ENCODE peak calls at places on chromosomes 5 and 9, in nine cellular contexts. G, Z, T, L, S, P, C, D and H are unnamed samples.
A peak's percentile ranks its signal among the peaks of the same experiment; 100 is the strongest.

GRCh38 chr5:2303391-2304100 is 420.8 kb upstream of the IRX4 start:
- DNase-seq in S (no peak), T (no peak), D (no peak), P (no peak), L (no peak), Z (no peak), C (no peak), G (no peak), H (no peak)

GRCh38 chr5:99949969-99950524 is 585.1 kb upstream of the FAM174A start:
- DNase-seq in G (no peak), L (no peak), Z (no peak), C (no peak), D (no peak), P (no peak), T (no peak), S (no peak), H (no peak)

GRCh38 chr5:66689522-66690220 is 93.5 kb downstream of the MAST4 start:
- DNase-seq in S (no peak), C (no peak), L (no peak), Z (no peak), P (no peak), T (no peak), G (no peak), D (no peak), H (no peak)

GRCh38 chr5:104385901-104386300 is 823.3 kb upstream of the NUDT12 start:
- DNase-seq in T (no peak), L (no peak), D (no peak), G (no peak), S (no peak), Z (no peak), P (no peak), C (no peak), H (no peak)

GRCh38 chr5:83516361-83516760 is 44.8 kb downstream of the VCAN start:
- DNase-seq in C (no peak), T (no peak), Z (no peak), D (no peak), G (no peak), P (no peak), S (no peak), L (no peak), H (no peak)

GRCh38 chr5:179160584-179160983 is 100.4 kb downstream of the ZNF354C start:
- DNase-seq in C (no peak), D (no peak), Z (no peak), L (no peak), P (no peak), S (no peak), T (peak; percentile 30), G (no peak), H (no peak)

GRCh38 chr9:676780-677458 is 164.6 kb upstream of the DMRT1 start:
- DNase-seq in S (no peak), D (peak; percentile 51), L (no peak), Z (no peak), C (no peak), T (no peak), G (no peak), P (no peak), H (no peak)

GRCh38 chr5:174693697-174694400 is 30.5 kb upstream of the MSX2 start:
- DNase-seq in L (no peak), D (no peak), S (no peak), C (no peak), T (no peak), Z (no peak), G (no peak), P (no peak), H (no peak)

GRCh38 chr9:21788752-21789151 is 13.7 kb upstream of the MTAP start:
- DNase-seq in L (peak; percentile 47), D (no peak), C (no peak), G (no peak), T (no peak), S (no peak), P (no peak), Z (no peak), H (no peak)

GRCh38 chr9:109238125-109238524 is 71.1 kb upstream of the FRRS1L start:
- DNase-seq in S (no peak), Z (no peak), T (no peak), G (no peak), L (no peak), D (no peak), P (no peak), C (no peak), H (no peak)

GRCh38 chr5:32710335-32710858 is 724 bp upstream of the NPR3 start:
- DNase-seq in Z (peak; percentile 45), L (peak; percentile 13), G (no peak), D (no peak), S (no peak), T (no peak), P (peak; percentile 59), C (no peak), H (no peak)

GRCh38 chr9:16619897-16620296 is 250.6 kb downstream of the BNC2 start:
- DNase-seq in S (no peak), L (no peak), Z (no peak), P (no peak), G (no peak), C (no peak), T (no peak), D (no peak), H (no peak)

GRCh38 chr5:173452098-173452497 is 123.9 kb upstream of the STC2 start:
- DNase-seq in C (no peak), D (no peak), Z (no peak), L (peak; percentile 75), T (peak; percentile 90), G (no peak), P (peak; percentile 24), S (no peak), H (no peak)

GRCh38 chr5:35091734-35092133 is 44.0 kb upstream of the AGXT2 start:
- DNase-seq in P (no peak), T (no peak), Z (no peak), C (no peak), D (no peak), G (no peak), L (no peak), S (no peak), H (no peak)

GRCh38 chr5:172403191-172403794 is 51.0 kb downstream of the SH3PXD2B start:
- DNase-seq in Z (no peak), S (no peak), D (peak; percentile 69), G (no peak), C (no peak), T (no peak), P (no peak), L (peak; percentile 97), H (no peak)

GRCh38 chr5:122439645-122440044 is 127.6 kb downstream of the SNCAIP start:
- DNase-seq in S (no peak), Z (no peak), T (no peak), P (no peak), G (no peak), C (no peak), L (no peak), D (no peak), H (no peak)

GRCh38 chr5:173625261-173625660 is 8.8 kb upstream of the BOD1 start:
- DNase-seq in L (no peak), Z (no peak), D (no peak), P (peak; percentile 31), G (no peak), C (no peak), T (no peak), S (no peak), H (no peak)

GRCh38 chr9:71638627-71639026 is 129.7 kb downstream of the CEMIP2 start:
- DNase-seq in Z (no peak), C (no peak), L (peak; percentile 44), T (no peak), S (no peak), D (no peak), G (peak; percentile 1), P (no peak), H (peak; percentile 64)

GRCh38 chr5:180636403-180637075 is 12.9 kb downstream of the FLT4 start:
- DNase-seq in L (no peak), T (peak; percentile 76), Z (no peak), G (no peak), P (no peak), D (no peak), S (no peak), C (no peak), H (no peak)

GRCh38 chr9:94111446-94111845 is 27.2 kb downstream of the PTPDC1 start:
- DNase-seq in L (no peak), T (no peak), S (no peak), Z (no peak), P (no peak), C (no peak), D (no peak), G (no peak), H (no peak)